ENCODE peak calls at places on chromosomes 11 and 22, in five cellular contexts. One of them, this sample, is unnamed.
A peak's percentile ranks its signal among the peaks of the same experiment; 100 is the strongest.

GRCh38 chr11:111905391-111905790 is 6.2 kb downstream of the CRYAB start:
- DNase-seq in NCI-H82: no peak
- DNase-seq in GM12865: no peak
- DNase-seq in RWPE1: no peak
- DNase-seq in adipocyte: peak; percentile 67
- DNase-seq in this sample: no peak

GRCh38 chr11:75272821-75273301 is 32.3 kb downstream of the TPBGL start:
- DNase-seq in NCI-H82: no peak
- DNase-seq in GM12865: no peak
- DNase-seq in RWPE1: no peak
- DNase-seq in adipocyte: no peak
- DNase-seq in this sample: no peak

GRCh38 chr11:86774422-86774821 is 25.9 kb upstream of the PRSS23 start:
- DNase-seq in NCI-H82: no peak
- DNase-seq in GM12865: no peak
- DNase-seq in RWPE1: no peak
- DNase-seq in adipocyte: no peak
- DNase-seq in this sample: no peak

GRCh38 chr11:81669944-81670526 is 1063.6 kb downstream of the FAM181B start:
- DNase-seq in NCI-H82: no peak
- DNase-seq in GM12865: no peak
- DNase-seq in RWPE1: no peak
- DNase-seq in adipocyte: no peak
- DNase-seq in this sample: no peak

GRCh38 chr11:72724851-72725730 is 27.1 kb downstream of the ARAP1 start:
- DNase-seq in NCI-H82: peak; percentile 90
- DNase-seq in GM12865: peak; percentile 92
- DNase-seq in RWPE1: peak; percentile 78
- DNase-seq in adipocyte: peak; percentile 92
- DNase-seq in this sample: peak; percentile 82

GRCh38 chr11:27216268-27217149 is 146.5 kb downstream of the CCDC34 start:
- DNase-seq in NCI-H82: peak; percentile 96
- DNase-seq in GM12865: no peak
- DNase-seq in RWPE1: no peak
- DNase-seq in adipocyte: peak; percentile 88
- DNase-seq in this sample: peak; percentile 51

GRCh38 chr11:74701351-74701750 is 29.9 kb downstream of the CHRDL2 start:
- DNase-seq in NCI-H82: peak; percentile 1
- DNase-seq in GM12865: peak; percentile 55
- DNase-seq in RWPE1: no peak
- DNase-seq in adipocyte: no peak
- DNase-seq in this sample: no peak

GRCh38 chr11:68840661-68841653 is 759 bp downstream of the CPT1A start:
- DNase-seq in NCI-H82: no peak
- DNase-seq in GM12865: peak; percentile 44
- DNase-seq in RWPE1: peak; percentile 45
- DNase-seq in adipocyte: peak; percentile 70
- DNase-seq in this sample: peak; percentile 34

GRCh38 chr11:8090756-8091155 is 9.7 kb downstream of the TUB start:
- DNase-seq in NCI-H82: peak; percentile 74
- DNase-seq in GM12865: peak; percentile 34
- DNase-seq in RWPE1: no peak
- DNase-seq in adipocyte: peak; percentile 73
- DNase-seq in this sample: no peak

GRCh38 chr11:112195906-112196305 is 20.6 kb downstream of the BCO2 start:
- DNase-seq in NCI-H82: peak; percentile 11
- DNase-seq in GM12865: no peak
- DNase-seq in RWPE1: peak; percentile 79
- DNase-seq in adipocyte: peak; percentile 43
- DNase-seq in this sample: no peak

GRCh38 chr11:121904148-121904547 is 211.9 kb downstream of the BLID start:
- DNase-seq in NCI-H82: no peak
- DNase-seq in GM12865: no peak
- DNase-seq in RWPE1: no peak
- DNase-seq in adipocyte: no peak
- DNase-seq in this sample: no peak

GRCh38 chr11:57703341-57703740 is 8.7 kb downstream of the MED19 start:
- DNase-seq in NCI-H82: no peak
- DNase-seq in GM12865: no peak
- DNase-seq in RWPE1: no peak
- DNase-seq in adipocyte: no peak
- DNase-seq in this sample: no peak

GRCh38 chr11:133064152-133064877 is 468.0 kb downstream of the OPCML start:
- DNase-seq in NCI-H82: peak; percentile 81
- DNase-seq in GM12865: no peak
- DNase-seq in RWPE1: no peak
- DNase-seq in adipocyte: peak; percentile 87
- DNase-seq in this sample: peak; percentile 35

GRCh38 chr11:65417221-65417701 is 5.3 kb upstream of the NEAT1 start:
- DNase-seq in NCI-H82: no peak
- DNase-seq in GM12865: peak; percentile 50
- DNase-seq in RWPE1: no peak
- DNase-seq in adipocyte: peak; percentile 4
- DNase-seq in this sample: no peak

GRCh38 chr11:72705442-72706365 is 31.5 kb upstream of the PDE2A start:
- DNase-seq in NCI-H82: peak; percentile 87
- DNase-seq in GM12865: no peak
- DNase-seq in RWPE1: no peak
- DNase-seq in adipocyte: no peak
- DNase-seq in this sample: no peak

GRCh38 chr22:26021516-26021915 is 147.7 kb upstream of the SEZ6L start:
- DNase-seq in NCI-H82: no peak
- DNase-seq in GM12865: no peak
- DNase-seq in RWPE1: no peak
- DNase-seq in adipocyte: no peak
- DNase-seq in this sample: no peak

GRCh38 chr11:27217948-27218410 is 145.0 kb downstream of the CCDC34 start:
- DNase-seq in NCI-H82: peak; percentile 78
- DNase-seq in GM12865: no peak
- DNase-seq in RWPE1: no peak
- DNase-seq in adipocyte: peak; percentile 73
- DNase-seq in this sample: no peak

GRCh38 chr11:33507967-33508366 is 192.7 kb downstream of the C11orf91 start:
- DNase-seq in NCI-H82: peak; percentile 71
- DNase-seq in GM12865: no peak
- DNase-seq in RWPE1: no peak
- DNase-seq in adipocyte: peak; percentile 51
- DNase-seq in this sample: peak; percentile 1

GRCh38 chr11:71339178-71339881 is 87.0 kb upstream of the SHANK2 start:
- DNase-seq in NCI-H82: no peak
- DNase-seq in GM12865: no peak
- DNase-seq in RWPE1: peak; percentile 64
- DNase-seq in adipocyte: peak; percentile 5
- DNase-seq in this sample: no peak

GRCh38 chr22:39520874-39521857 is 804 bp downstream of the ATF4 start:
- DNase-seq in NCI-H82: peak; percentile 61
- DNase-seq in GM12865: peak; percentile 91
- DNase-seq in RWPE1: peak; percentile 36
- DNase-seq in adipocyte: peak; percentile 86
- DNase-seq in this sample: peak; percentile 42

GRCh38 chr11:16791494-16791961 is 53.1 kb downstream of the C11orf58 start:
- DNase-seq in NCI-H82: no peak
- DNase-seq in GM12865: no peak
- DNase-seq in RWPE1: peak; percentile 84
- DNase-seq in adipocyte: peak; percentile 94
- DNase-seq in this sample: no peak